ENCODE peak calls at places on chromosomes 12 and 14, in six cellular contexts. U, R, G, T, Z and E are unnamed samples.

GRCh38 chr14:75607044-75607443 is 28.6 kb downstream of the FLVCR2 start:
- DNase-seq in Z (no peak), T (no peak), G (no peak), R (no peak), U (no peak), E (no peak)

GRCh38 chr14:105498430-105499255 is 7.6 kb downstream of the TEDC1 start:
- DNase-seq in T (no peak), Z (no peak), R (no peak), U (no peak), G (no peak), E (no peak)

GRCh38 chr12:53530920-53531319 is 23.6 kb upstream of the NPFF start:
- DNase-seq in Z (no peak), U (peak; percentile 26), G (peak; percentile 60), T (no peak), R (no peak), E (no peak)

GRCh38 chr14:68569546-68569908 is 223.3 kb downstream of the ZFP36L1 start:
- DNase-seq in G (no peak), Z (no peak), T (no peak), U (no peak), R (no peak), E (no peak)

GRCh38 chr12:40921563-40922163 is 229.4 kb downstream of the CNTN1 start:
- DNase-seq in Z (no peak), U (peak; percentile 29), G (peak; percentile 33), R (no peak), T (no peak), E (no peak)

GRCh38 chr14:103725001-103725682 is 9.5 kb downstream of the ZFYVE21 start:
- DNase-seq in U (no peak), G (no peak), R (no peak), T (no peak), Z (no peak), E (no peak)

GRCh38 chr14:67524152-67524963 is 8.7 kb upstream of the PLEKHH1 start:
- DNase-seq in R (no peak), U (no peak), Z (no peak), G (peak; percentile 12), T (no peak), E (no peak)

GRCh38 chr12:25054783-25055144 is 105.9 kb upstream of the BCAT1 start:
- DNase-seq in T (no peak), R (no peak), U (no peak), G (no peak), Z (no peak), E (no peak)

GRCh38 chr12:81874166-81874565 is 115.0 kb upstream of the PPFIA2 start:
- DNase-seq in U (no peak), Z (no peak), R (no peak), T (no peak), G (no peak), E (no peak)

GRCh38 chr14:70018713-70019201 is 139.5 kb downstream of the SMOC1 start:
- DNase-seq in T (no peak), U (peak; percentile 28), R (no peak), Z (no peak), G (peak; percentile 28), E (no peak)

GRCh38 chr14:67569011-67569650 is 30.9 kb downstream of the PIGH start:
- DNase-seq in R (no peak), T (no peak), Z (no peak), U (no peak), G (no peak), E (no peak)

GRCh38 chr12:114944736-114945135 is 260.8 kb upstream of the TBX3 start:
- DNase-seq in U (no peak), R (no peak), G (no peak), Z (no peak), T (no peak), E (no peak)

GRCh38 chr14:106327234-106327633 is 800.9 kb downstream of the TMEM121 start:
- DNase-seq in G (no peak), U (no peak), R (no peak), T (no peak), Z (no peak), E (no peak)

GRCh38 chr12:106127289-106128126 is 11.2 kb downstream of the NUAK1 start:
- DNase-seq in Z (no peak), U (peak; percentile 38), R (no peak), G (no peak), T (no peak), E (no peak)

GRCh38 chr14:85332401-85332800 is 197.5 kb upstream of the FLRT2 start:
- DNase-seq in U (no peak), G (no peak), R (no peak), T (no peak), Z (no peak), E (no peak)

GRCh38 chr12:96210376-96211055 is 16.3 kb downstream of the ELK3 start:
- DNase-seq in T (no peak), R (no peak), U (no peak), Z (no peak), G (no peak), E (peak; percentile 49)

GRCh38 chr14:88829188-88829587 is 4.7 kb downstream of the TTC8 start:
- DNase-seq in U (no peak), T (no peak), R (no peak), G (peak; percentile 41), Z (no peak), E (no peak)

GRCh38 chr12:120866143-120866542 is 38.0 kb downstream of the SPPL3 start:
- DNase-seq in G (peak; percentile 60), T (no peak), U (peak; percentile 40), Z (no peak), R (no peak), E (no peak)

GRCh38 chr14:38405851-38406630 is 150.1 kb upstream of the CLEC14A start:
- DNase-seq in T (no peak), R (no peak), U (peak; percentile 68), Z (no peak), G (peak; percentile 49), E (no peak)

GRCh38 chr12:121795029-121795977 is 1.8 kb upstream of the RHOF start:
- DNase-seq in R (peak; percentile 70), T (peak; percentile 95), G (peak; percentile 86), Z (peak; percentile 85), U (peak; percentile 77), E (peak; percentile 95)

GRCh38 chr14:104444159-104445030 is 135.2 kb upstream of the C14orf180 start:
- DNase-seq in R (no peak), T (peak; percentile 71), G (no peak), U (no peak), Z (no peak), E (no peak)

GRCh38 chr14:64733899-64734298 is 29.7 kb downstream of the PLEKHG3 start:
- DNase-seq in U (no peak), Z (no peak), T (no peak), G (no peak), R (no peak), E (no peak)

GRCh38 chr12:131701705-131702572 is 9.0 kb upstream of the SFSWAP start:
- DNase-seq in U (no peak), R (no peak), Z (no peak), G (no peak), T (peak; percentile 74), E (peak; percentile 5)

GRCh38 chr12:46221255-46222128 is 47.4 kb downstream of the SLC38A1 start:
- DNase-seq in R (no peak), G (peak; percentile 34), Z (no peak), U (peak; percentile 74), T (no peak), E (no peak)

GRCh38 chr14:75657331-75657730 is 3.3 kb downstream of the ERG28 start:
- DNase-seq in R (no peak), G (no peak), Z (no peak), U (no peak), T (no peak), E (no peak)

GRCh38 chr12:123164710-123165261 is 13.9 kb upstream of the PITPNM2 start:
- DNase-seq in G (no peak), Z (no peak), T (no peak), R (no peak), U (no peak), E (no peak)

GRCh38 chr14:44935155-44935554 is 26.6 kb downstream of the KLHL28 start:
- DNase-seq in G (peak; percentile 7), U (no peak), T (no peak), Z (no peak), R (no peak), E (no peak)

GRCh38 chr12:75661927-75662326 is 150.5 kb upstream of the KRR1 start:
- DNase-seq in Z (no peak), R (no peak), G (peak; percentile 84), U (no peak), T (no peak), E (no peak)

GRCh38 chr12:83016226-83016835 is 329.6 kb downstream of the TMTC2 start:
- DNase-seq in T (no peak), G (peak; percentile 93), R (peak; percentile 19), Z (no peak), U (peak; percentile 82), E (no peak)

DNA sequence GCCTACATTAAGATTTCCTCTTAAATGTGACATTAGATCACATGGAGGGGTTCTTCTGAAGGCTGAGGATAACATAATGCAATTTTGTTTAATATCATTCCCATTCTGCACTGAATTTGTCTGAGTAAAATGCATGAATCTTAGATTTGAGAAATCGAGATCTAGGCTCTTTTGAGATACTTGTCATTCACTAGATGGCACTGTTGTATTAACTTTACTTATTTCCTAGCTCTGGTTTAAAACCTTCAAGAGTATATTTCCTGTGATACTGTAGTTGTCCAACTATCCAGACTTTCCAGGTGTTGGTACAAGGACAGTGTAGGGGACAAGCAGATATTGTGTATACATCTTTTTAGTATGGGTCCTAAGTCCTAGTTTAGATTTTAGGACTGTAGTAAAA is 91.7 kb upstream of the SEL1L start:
- DNase-seq in G (peak; percentile 20), T (no peak), U (peak; percentile 1), Z (no peak), R (no peak), E (no peak)
- TF ChIP-seq CTCF in G (peak; percentile 21), T (peak; percentile 45), U (peak; percentile 21), Z (peak; percentile 30), R (no peak), E (no peak)

GRCh38 chr12:127685476-127686234 is 581.3 kb upstream of the TMEM132C start:
- DNase-seq in Z (no peak), R (no peak), T (no peak), G (no peak), U (peak; percentile 25), E (no peak)

GRCh38 chr12:127688901-127689428 is 578.0 kb upstream of the TMEM132C start:
- DNase-seq in Z (no peak), G (no peak), T (no peak), U (no peak), R (no peak), E (no peak)

DNA sequence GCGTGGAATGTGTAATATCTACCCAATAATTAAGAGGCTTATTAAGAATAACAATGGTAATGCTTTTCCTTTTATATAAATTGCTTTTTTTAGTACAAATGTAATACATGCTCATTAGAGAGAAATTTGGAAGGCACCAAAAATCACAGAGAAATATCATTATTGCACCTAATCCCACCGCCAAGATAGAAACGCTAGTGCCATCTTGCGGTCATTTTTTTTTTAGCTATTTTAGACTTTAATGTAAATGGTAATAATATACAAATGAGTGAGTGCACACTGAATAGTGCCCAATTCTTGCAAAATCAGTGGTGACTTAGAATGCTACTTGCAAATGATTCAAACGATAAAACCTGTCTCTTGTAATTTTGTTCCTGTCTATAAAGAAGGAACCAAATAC is 576.8 kb upstream of the TMEM132C start:
- DNase-seq in G (peak; percentile 5), R (no peak), T (no peak), Z (no peak), U (no peak), E (no peak)
- TF ChIP-seq CTCF in G (no peak), R (no peak), T (peak; percentile 66), Z (no peak), U (peak; percentile 35), E (no peak)

GRCh38 chr12:76878899-76879709 is at the start of gene CSRP2:
- DNase-seq in G (peak; percentile 67), R (peak; percentile 53), U (peak; percentile 88), Z (peak; percentile 23), T (peak; percentile 97), E (peak; percentile 85)
- TF ChIP-seq CTCF in G (peak; percentile 33), R (no peak), U (peak; percentile 53), Z (no peak), T (peak; percentile 38), E (no peak)

GRCh38 chr12:48119834-48120195 is 651 bp downstream of the PFKM start:
- DNase-seq in R (no peak), T (no peak), U (no peak), G (peak; percentile 43), Z (no peak), E (no peak)
- TF ChIP-seq CTCF in R (no peak), T (no peak), U (no peak), G (no peak), Z (no peak), E (no peak)